ENCODE peak calls at places on chromosomes 1 and 21, in six cellular contexts. M, V, Q, Z, D and E are unnamed samples. For H3K4me1, the result is how much of the 10 kb centered on the place peaks cover.

GRCh38 chr1:99672500-99673213 is 26.7 kb downstream of the PALMD start:
- DNase-seq in M (no peak), V (no peak), Q (no peak), Z (no peak), D (no peak), E (no peak)

GRCh38 chr1:43541721-43542401 is 11.2 kb downstream of the PTPRF start:
- DNase-seq in M (no peak), V (no peak), Q (peak), Z (peak), D (peak), E (peak)

GRCh38 chr1:110554871-110555801 is 36.2 kb upstream of the KCNA10 start:
- DNase-seq in M (no peak), V (peak), Q (peak), Z (peak), D (peak), E (no peak)

GRCh38 chr1:14763977-14764376 is 165.5 kb downstream of the KAZN start:
- DNase-seq in M (no peak), V (no peak), Q (no peak), Z (no peak), D (no peak), E (no peak)

GRCh38 chr1:14017531-14017961 is 317.6 kb downstream of the PRDM2 start:
- DNase-seq in M (no peak), V (no peak), Q (no peak), Z (no peak), D (no peak), E (no peak)

GRCh38 chr1:66769512-66770229 is 17.4 kb downstream of the DYNLT5 start:
- DNase-seq in M (peak), V (no peak), Q (no peak), Z (no peak), D (no peak), E (no peak)

GRCh38 chr1:27591622-27592021 is 12.3 kb downstream of the AHDC1 start:
- DNase-seq in M (no peak), V (no peak), Q (no peak), Z (no peak), D (no peak), E (no peak)

GRCh38 chr1:1020000-1020404 is at the start of gene AGRN:
- DNase-seq in M (peak), V (no peak), Q (no peak), Z (no peak), D (peak), E (no peak)

GRCh38 chr21:15207635-15208370 is 143.0 kb upstream of the NRIP1 start:
- DNase-seq in M (no peak), V (no peak), Q (no peak), Z (no peak), D (no peak), E (no peak)

GRCh38 chr1:224180783-224181452 is 2.1 kb upstream of the DEGS1 start:
- DNase-seq in M (no peak), V (no peak), Q (no peak), Z (no peak), D (no peak), E (no peak)

GRCh38 chr1:39755965-39756659 is 15.0 kb downstream of the OXCT2 start:
- DNase-seq in M (no peak), V (no peak), Q (no peak), Z (no peak), D (no peak), E (no peak)

GRCh38 chr21:41156128-41156527 is 11.8 kb upstream of the BACE2 start:
- DNase-seq in M (no peak), V (no peak), Q (no peak), Z (no peak), D (no peak), E (peak)

GRCh38 chr1:182699673-182700350 is 15.4 kb upstream of the RGS8 start:
- DNase-seq in M (no peak), V (no peak), Q (no peak), Z (no peak), D (no peak), E (no peak)

GRCh38 chr1:1380860-1381259 is 5.9 kb upstream of the AURKAIP1 start:
- DNase-seq in M (no peak), V (no peak), Q (no peak), Z (no peak), D (no peak), E (no peak)

GRCh38 chr1:246292571-246292970 is 214.5 kb downstream of the SMYD3 start:
- DNase-seq in M (no peak), V (no peak), Q (no peak), Z (no peak), D (no peak), E (no peak)

GRCh38 chr21:39137248-39138186 is 45.7 kb downstream of the PSMG1 start:
- DNase-seq in M (no peak), V (no peak), Q (peak), Z (no peak), D (no peak), E (no peak)

GRCh38 chr1:183450086-183450485 is 22.2 kb upstream of the SMG7 start:
- DNase-seq in M (no peak), V (no peak), Q (no peak), Z (no peak), D (no peak), E (no peak)

GRCh38 chr1:40897499-40897898 is 35.3 kb upstream of the CITED4 start:
- DNase-seq in M (no peak), V (no peak), Q (no peak), Z (no peak), D (no peak), E (no peak)

GRCh38 chr1:62849031-62849430 is 65.1 kb downstream of the ATG4C start:
- DNase-seq in M (no peak), V (no peak), Q (no peak), Z (no peak), D (no peak), E (no peak)

GRCh38 chr1:211557894-211558625 is 20.9 kb downstream of the SLC30A1 start:
- DNase-seq in M (no peak), V (no peak), Q (no peak), Z (no peak), D (no peak), E (no peak)

GRCh38 chr1:59738152-59738551 is 76.6 kb upstream of the HOOK1 start:
- DNase-seq in M (no peak), V (no peak), Q (peak), Z (no peak), D (no peak), E (no peak)

GRCh38 chr1:229270547-229271447 is at the start of gene RAB4A:
- DNase-seq in M (peak), V (peak), Q (peak), Z (peak), D (peak), E (peak)
- H3K4me1 ChIP-seq in M (under half), V (under half), Q (under half), Z (under half), D (under half), E (under half)

GRCh38 chr1:206956313-206956597 is 10.0 kb upstream of the PIGR start:
- DNase-seq in M (no peak), V (no peak), Q (no peak), Z (no peak), D (no peak), E (no peak)
- H3K4me1 ChIP-seq in M (under half), V (under half), Q (half or more), Z (under half), D (half or more), E (under half)

GRCh38 chr1:23559136-23559984 is at the start of gene ID3:
- DNase-seq in M (peak), V (peak), Q (peak), Z (peak), D (peak), E (peak)
- H3K4me1 ChIP-seq in M (half or more), V (half or more), Q (half or more), Z (half or more), D (half or more), E (half or more)

GRCh38 chr1:65056866-65057265 is 90.5 kb upstream of the JAK1 start:
- DNase-seq in M (no peak), V (no peak), Q (no peak), Z (no peak), D (no peak), E (no peak)
- H3K4me1 ChIP-seq in M (under half), V (under half), Q (under half), Z (half or more), D (under half), E (under half)

DNA sequence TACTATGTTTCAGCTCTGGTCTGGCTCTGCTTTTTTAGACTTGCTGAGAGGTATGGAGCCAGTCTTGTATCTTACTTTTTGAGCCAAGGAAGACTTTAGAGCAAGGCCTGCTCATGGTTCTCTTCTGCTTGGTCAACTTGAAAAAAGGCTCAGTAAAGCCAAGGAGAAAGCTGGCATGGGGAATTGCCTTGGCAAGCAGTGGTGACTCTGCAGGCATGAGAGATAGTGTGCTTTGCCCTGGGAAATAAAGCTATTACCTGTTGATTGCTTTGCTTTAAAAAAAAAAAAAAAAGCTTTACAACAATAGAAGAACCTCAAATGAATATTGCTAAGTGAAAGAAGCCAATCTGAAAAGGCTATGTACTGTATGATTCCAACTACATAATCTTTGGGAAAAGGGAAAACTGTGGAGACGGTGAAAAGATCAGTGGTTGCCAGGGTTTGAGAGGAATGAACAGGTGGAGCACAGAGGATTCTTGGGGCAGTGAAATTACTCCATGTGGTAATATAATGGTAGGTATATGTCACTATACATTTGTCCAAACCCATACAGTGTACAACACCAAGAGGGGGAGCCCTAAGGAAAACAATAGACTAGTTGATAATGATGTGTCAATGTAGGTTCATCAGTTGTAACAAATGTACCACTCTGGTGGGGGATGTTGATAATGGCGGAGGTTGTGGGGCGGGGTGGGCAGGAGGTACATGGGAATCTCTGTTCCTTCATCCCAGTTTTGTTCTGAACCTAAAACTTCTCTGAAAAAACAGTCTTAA is 87.6 kb downstream of the HMCN1 start:
- DNase-seq in M (no peak), V (no peak), Q (no peak), Z (no peak), D (no peak), E (no peak)
- H3K4me1 ChIP-seq in M (under half), V (under half), Q (under half), Z (under half), D (under half), E (under half)

GRCh38 chr1:8423134-8423701 is 105.3 kb downstream of the SLC45A1 start:
- DNase-seq in M (peak), V (no peak), Q (no peak), Z (peak), D (peak), E (peak)
- H3K4me1 ChIP-seq in M (half or more), V (under half), Q (half or more), Z (half or more), D (under half), E (half or more)

GRCh38 chr1:208218237-208219097 is 25.7 kb downstream of the PLXNA2 start:
- DNase-seq in M (no peak), V (no peak), Q (no peak), Z (no peak), D (no peak), E (no peak)
- H3K4me1 ChIP-seq in M (under half), V (half or more), Q (under half), Z (half or more), D (under half), E (under half)

GRCh38 chr1:169712309-169712631 is 850 bp upstream of the SELL start:
- DNase-seq in M (no peak), V (no peak), Q (no peak), Z (no peak), D (no peak), E (no peak)
- H3K4me1 ChIP-seq in M (under half), V (under half), Q (under half), Z (under half), D (under half), E (under half)

GRCh38 chr1:204465469-204466415 is 28.9 kb downstream of the PIK3C2B start:
- DNase-seq in M (no peak), V (peak), Q (no peak), Z (no peak), D (peak), E (no peak)
- H3K4me1 ChIP-seq in M (half or more), V (half or more), Q (under half), Z (half or more), D (under half), E (under half)

DNA sequence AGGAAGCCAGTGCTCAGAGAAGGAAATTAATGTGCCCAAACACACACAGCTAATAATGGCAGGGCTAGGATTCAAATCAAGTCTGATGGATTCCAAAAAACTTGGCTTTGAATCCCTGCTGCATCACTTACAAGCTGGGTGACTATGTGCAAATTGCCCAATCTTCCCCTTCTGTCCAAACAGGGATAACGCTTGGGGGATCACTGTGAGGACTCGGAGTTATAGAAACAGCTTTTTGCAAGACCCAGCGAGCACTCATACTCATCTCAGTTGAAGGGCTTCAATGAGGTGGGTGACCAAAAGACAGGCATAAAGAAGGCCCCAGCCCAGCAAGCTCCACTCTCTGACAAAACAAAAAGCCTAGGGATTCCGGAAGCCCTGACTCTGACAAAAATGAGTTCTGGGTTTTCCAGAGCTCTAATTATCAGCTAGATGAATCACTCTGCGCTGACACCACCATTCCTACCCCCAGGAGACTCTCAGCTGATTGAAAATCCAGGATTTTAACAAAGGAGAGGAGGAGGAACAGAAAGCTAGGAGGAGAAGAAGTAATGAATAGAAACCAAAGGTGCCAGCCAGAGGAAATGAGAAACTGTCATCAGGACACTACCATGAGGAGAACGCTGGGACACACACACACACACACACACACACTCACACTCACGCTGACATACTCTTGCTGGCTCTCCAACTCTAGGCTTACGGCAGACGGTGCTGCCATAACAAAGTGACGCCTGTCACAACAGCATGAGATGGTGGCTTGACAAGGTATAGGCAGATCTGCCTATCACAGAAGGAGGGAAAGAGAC is 1.6 kb upstream of the STK40 start:
- DNase-seq in M (no peak), V (no peak), Q (no peak), Z (no peak), D (no peak), E (peak)
- H3K4me1 ChIP-seq in M (under half), V (under half), Q (under half), Z (half or more), D (under half), E (under half)